ENCODE peak calls at places on chromosome 19, in eight cellular contexts. G is CD8-positive, alpha-beta T cell; Z is ascending aorta; D is body of pancreas; P is adrenal gland; F is heart right ventricle; U is lung; R is astrocyte of the spinal cord. S is an unnamed sample.

GRCh38 chr19:8269724-8270123 is 38.4 kb downstream of the CD320 start:
- DNase-seq in F (no peak), D (no peak), G (no peak), P (no peak), U (peak; percentile 16), R (no peak), Z (no peak), S (no peak)

GRCh38 chr19:6453951-6454565 is 5.5 kb downstream of the SLC25A23 start:
- DNase-seq in F (no peak), R (no peak), G (no peak), D (no peak), U (no peak), Z (no peak), P (no peak), S (no peak)

GRCh38 chr19:53958168-53958571 is 4.6 kb upstream of the CACNG8 start:
- DNase-seq in D (no peak), R (no peak), G (no peak), Z (no peak), U (no peak), F (no peak), P (no peak), S (no peak)

GRCh38 chr19:38714354-38714778 is 29.9 kb downstream of the CAPN12 start:
- DNase-seq in U (no peak), P (peak; percentile 67), D (peak; percentile 77), R (no peak), G (no peak), Z (no peak), F (peak; percentile 59), S (no peak)

GRCh38 chr19:55640043-55640576 is 692 bp upstream of the ZNF580 start:
- DNase-seq in R (peak; percentile 59), F (peak; percentile 54), Z (no peak), P (peak; percentile 82), D (peak; percentile 64), G (peak; percentile 59), U (peak; percentile 64), S (peak; percentile 63)

GRCh38 chr19:49930483-49931011 is 1.2 kb upstream of the NUP62 start:
- DNase-seq in D (no peak), R (no peak), G (no peak), F (peak; percentile 59), Z (no peak), P (peak; percentile 79), U (no peak), S (peak; percentile 75)

GRCh38 chr19:44401108-44401786 is at the start of gene ZNF285:
- DNase-seq in P (peak; percentile 97), D (peak; percentile 87), G (peak; percentile 63), U (peak; percentile 88), Z (peak; percentile 36), R (peak; percentile 96), F (peak; percentile 95), S (peak; percentile 97)

GRCh38 chr19:15115762-15116615 is 8.8 kb downstream of the SYDE1 start:
- DNase-seq in P (no peak), U (no peak), G (no peak), F (no peak), R (no peak), D (no peak), Z (no peak), S (no peak)

GRCh38 chr19:44113138-44113783 is at the start of gene ZNF225:
- DNase-seq in R (peak; percentile 98), U (peak; percentile 96), Z (peak; percentile 92), F (peak; percentile 99), D (peak; percentile 97), G (peak; percentile 73), P (peak; percentile 97), S (peak; percentile 99)

GRCh38 chr19:53172892-53173291 is 14.0 kb upstream of the ZNF347 start:
- DNase-seq in Z (no peak), P (peak; percentile 24), G (no peak), F (no peak), D (no peak), U (no peak), R (no peak), S (peak; percentile 8)

GRCh38 chr19:32129141-32129540 is 216.3 kb upstream of the ZNF507 start:
- DNase-seq in P (no peak), U (no peak), F (no peak), R (no peak), D (no peak), Z (no peak), G (no peak), S (no peak)

GRCh38 chr19:23403581-23404324 is 8.5 kb upstream of the ZNF91 start:
- DNase-seq in Z (no peak), G (no peak), F (no peak), D (peak; percentile 83), R (no peak), U (no peak), P (no peak), S (no peak)

GRCh38 chr19:38037151-38037611 is 130.2 kb downstream of the SIPA1L3 start:
- DNase-seq in Z (no peak), G (no peak), D (peak; percentile 57), R (no peak), P (no peak), U (no peak), F (no peak), S (no peak)

GRCh38 chr19:6731822-6732221 is 5.6 kb downstream of the GPR108 start:
- DNase-seq in D (no peak), F (no peak), U (no peak), R (no peak), P (no peak), Z (no peak), G (no peak), S (no peak)

GRCh38 chr19:35350591-35350990 is 2.9 kb downstream of the FFAR1 start:
- DNase-seq in P (no peak), R (no peak), D (peak; percentile 34), U (no peak), G (no peak), Z (no peak), F (no peak), S (no peak)

GRCh38 chr19:10214784-10215183 is 16.3 kb downstream of the S1PR2 start:
- DNase-seq in D (no peak), Z (no peak), U (no peak), F (no peak), G (no peak), R (peak; percentile 16), P (no peak), S (peak; percentile 61)

GRCh38 chr19:50362030-50362412 is 3.4 kb downstream of the NAPSA start:
- DNase-seq in U (no peak), P (no peak), D (no peak), F (no peak), R (no peak), Z (no peak), G (no peak), S (no peak)

GRCh38 chr19:16889883-16890460 is 1.2 kb downstream of the F2RL3 start:
- DNase-seq in F (no peak), P (no peak), G (no peak), U (no peak), Z (no peak), D (no peak), R (no peak), S (no peak)

GRCh38 chr19:56158170-56158757 is 17.2 kb downstream of the ZNF444 start:
- DNase-seq in D (no peak), R (no peak), P (no peak), Z (no peak), G (no peak), U (no peak), F (no peak), S (no peak)

GRCh38 chr19:55461974-55462628 is 659 bp upstream of the ISOC2 start:
- DNase-seq in Z (no peak), F (no peak), R (peak; percentile 35), D (no peak), P (no peak), U (no peak), G (no peak), S (peak; percentile 47)

GRCh38 chr19:49691243-49692101 is 556 bp downstream of the CPT1C start:
- DNase-seq in R (peak; percentile 73), U (no peak), D (no peak), Z (no peak), P (peak; percentile 47), G (no peak), F (no peak), S (peak; percentile 72)

GRCh38 chr19:38001158-38001781 is 94.3 kb downstream of the SIPA1L3 start:
- DNase-seq in G (no peak), Z (no peak), R (no peak), U (no peak), P (no peak), F (no peak), D (no peak), S (no peak)

GRCh38 chr19:48735031-48735615 is 5.3 kb downstream of the RASIP1 start:
- DNase-seq in D (no peak), R (peak; percentile 29), P (no peak), U (no peak), G (no peak), Z (no peak), F (no peak), S (no peak)

GRCh38 chr19:32570081-32570785 is 10.8 kb upstream of the PDCD5 start:
- DNase-seq in P (peak; percentile 76), G (peak; percentile 42), F (peak; percentile 34), U (peak; percentile 37), R (peak; percentile 50), Z (no peak), D (peak; percentile 44), S (peak; percentile 66)

GRCh38 chr19:17235618-17236413 is 9.8 kb downstream of the OCEL1 start:
- DNase-seq in G (peak; percentile 64), Z (no peak), F (no peak), P (peak; percentile 79), D (peak; percentile 75), R (peak; percentile 69), U (peak; percentile 67), S (peak; percentile 65)

GRCh38 chr19:35000647-35001501 is 751 bp downstream of the GRAMD1A start:
- DNase-seq in R (peak; percentile 47), D (peak; percentile 66), G (peak; percentile 53), P (peak; percentile 46), U (no peak), F (no peak), Z (no peak), S (peak; percentile 41)

GRCh38 chr19:13089139-13089856 is 13.4 kb downstream of the LYL1 start:
- DNase-seq in Z (no peak), G (no peak), F (no peak), R (no peak), P (no peak), D (no peak), U (no peak), S (no peak)
- TF ChIP-seq CTCF in Z (peak; percentile 29), G (peak; percentile 57), F (no peak), R (peak; percentile 41), P (no peak), D (peak; percentile 7), U (no peak), S (peak; percentile 48)

GRCh38 chr19:41551711-41552110 is 24.3 kb upstream of the CEACAM21 start:
- DNase-seq in G (no peak), R (no peak), U (no peak), Z (no peak), F (no peak), D (no peak), P (no peak), S (no peak)
- H3K4me3 ChIP-seq in G (peak overlapping the region; percentile 67), R (no peak overlapping the region), U (no peak overlapping the region), Z (no peak overlapping the region), F (no peak overlapping the region), D (no peak overlapping the region), P (no peak overlapping the region), S (no peak overlapping the region)

GRCh38 chr19:1221141-1221903 is 15.7 kb downstream of the STK11 start:
- DNase-seq in D (peak; percentile 88), G (no peak), R (peak; percentile 50), F (peak; percentile 62), Z (no peak), P (peak; percentile 93), U (no peak), S (peak; percentile 51)
- TF ChIP-seq CTCF in D (peak; percentile 87), G (no peak), R (peak; percentile 77), F (peak; percentile 74), Z (peak; percentile 74), P (peak; percentile 81), U (peak; percentile 18), S (peak; percentile 72)

GRCh38 chr19:46232468-46232867 is 2.9 kb downstream of the IGFL1 start:
- DNase-seq in U (no peak), Z (no peak), G (no peak), R (no peak), D (no peak), F (no peak), P (no peak), S (no peak)
- H3K4me3 ChIP-seq in U (no peak overlapping the region), Z (no peak overlapping the region), G (no peak overlapping the region), R (no peak overlapping the region), D (no peak overlapping the region), F (no peak overlapping the region), P (no peak overlapping the region), S (no peak overlapping the region)

S was measured in fibroblast of the aortic adventitia.